ENCODE peak calls at places on chromosomes 1 and 21, in four cellular contexts. One of them, this sample, is unnamed.

GRCh38 chr1:220271706-220272046 is 577 bp downstream of the RAB3GAP2 start:
- DNase-seq in K562: peak
- DNase-seq in HCT116: peak
- DNase-seq in HepG2: no peak
- DNase-seq in this sample: no peak

GRCh38 chr1:201137579-201138310 is 10.8 kb upstream of the ASCL5 start:
- DNase-seq in K562: no peak
- DNase-seq in HCT116: no peak
- DNase-seq in HepG2: no peak
- DNase-seq in this sample: no peak

GRCh38 chr1:163633366-163633765 is 311.6 kb downstream of the NUF2 start:
- DNase-seq in K562: no peak
- DNase-seq in HCT116: no peak
- DNase-seq in HepG2: no peak
- DNase-seq in this sample: no peak

GRCh38 chr1:24438423-24438901 is 22.9 kb downstream of the NIPAL3 start:
- DNase-seq in K562: peak
- DNase-seq in HCT116: no peak
- DNase-seq in HepG2: no peak
- DNase-seq in this sample: no peak

GRCh38 chr1:24866211-24867063 is 63.6 kb downstream of the RUNX3 start:
- DNase-seq in K562: no peak
- DNase-seq in HCT116: no peak
- DNase-seq in HepG2: no peak
- DNase-seq in this sample: no peak

GRCh38 chr1:245129811-245130210 is 25.0 kb upstream of the KIF26B start:
- DNase-seq in K562: no peak
- DNase-seq in HCT116: no peak
- DNase-seq in HepG2: no peak
- DNase-seq in this sample: no peak

GRCh38 chr21:15754640-15755039 is 24.9 kb downstream of the USP25 start:
- DNase-seq in K562: no peak
- DNase-seq in HCT116: no peak
- DNase-seq in HepG2: peak
- DNase-seq in this sample: no peak

GRCh38 chr1:245520611-245521010 is 365.8 kb downstream of the KIF26B start:
- DNase-seq in K562: no peak
- DNase-seq in HCT116: no peak
- DNase-seq in HepG2: no peak
- DNase-seq in this sample: no peak

GRCh38 chr21:31289702-31290101 is 54.4 kb downstream of the TIAM1 start:
- DNase-seq in K562: no peak
- DNase-seq in HCT116: no peak
- DNase-seq in HepG2: no peak
- DNase-seq in this sample: no peak

GRCh38 chr21:42261832-42262200 is 42.9 kb downstream of the ABCG1 start:
- DNase-seq in K562: no peak
- DNase-seq in HCT116: no peak
- DNase-seq in HepG2: no peak
- DNase-seq in this sample: no peak

GRCh38 chr1:16067127-16067768 is 6.2 kb downstream of the FAM131C start:
- DNase-seq in K562: peak
- DNase-seq in HCT116: no peak
- DNase-seq in HepG2: peak
- DNase-seq in this sample: no peak
- H3K27ac ChIP-seq in K562: no peak
- H3K27ac ChIP-seq in HCT116: no peak
- H3K27ac ChIP-seq in HepG2: no peak
- H3K27ac ChIP-seq in this sample: no peak

GRCh38 chr21:34952701-34953100 is 96.4 kb downstream of the RUNX1 start:
- DNase-seq in K562: no peak
- DNase-seq in HCT116: no peak
- DNase-seq in HepG2: no peak
- DNase-seq in this sample: no peak
- TF ChIP-seq TCF7L2 in K562: no peak
- TF ChIP-seq TCF7L2 in HCT116: no peak
- TF ChIP-seq TCF7L2 in HepG2: no peak
- TF ChIP-seq TCF7L2 in this sample: no peak

GRCh38 chr1:247638011-247638410 is 32.6 kb downstream of the OR2G3 start:
- DNase-seq in K562: no peak
- DNase-seq in HCT116: no peak
- DNase-seq in HepG2: no peak
- DNase-seq in this sample: no peak
- TF ChIP-seq POLR2AphosphoS5 in K562: no peak
- TF ChIP-seq POLR2AphosphoS5 in HCT116: no peak
- TF ChIP-seq POLR2AphosphoS5 in HepG2: no peak
- TF ChIP-seq POLR2AphosphoS5 in this sample: no peak

GRCh38 chr1:34360574-34360973 is 183.9 kb downstream of the C1orf94 start:
- DNase-seq in K562: no peak
- DNase-seq in HCT116: no peak
- DNase-seq in HepG2: no peak
- DNase-seq in this sample: no peak

GRCh38 chr1:34361121-34361520 is 184.4 kb downstream of the C1orf94 start:
- DNase-seq in K562: no peak
- DNase-seq in HCT116: no peak
- DNase-seq in HepG2: no peak
- DNase-seq in this sample: no peak

GRCh38 chr1:34358636-34359035 is 181.9 kb downstream of the C1orf94 start:
- DNase-seq in K562: no peak
- DNase-seq in HCT116: no peak
- DNase-seq in HepG2: no peak
- DNase-seq in this sample: no peak

GRCh38 chr1:34361781-34362357 is 185.2 kb downstream of the C1orf94 start:
- DNase-seq in K562: no peak
- DNase-seq in HCT116: no peak
- DNase-seq in HepG2: no peak
- DNase-seq in this sample: no peak

GRCh38 chr1:34359411-34359810 is 182.7 kb downstream of the C1orf94 start:
- DNase-seq in K562: no peak
- DNase-seq in HCT116: no peak
- DNase-seq in HepG2: no peak
- DNase-seq in this sample: no peak
- H3K27ac ChIP-seq in K562: no peak
- H3K27ac ChIP-seq in HCT116: no peak
- H3K27ac ChIP-seq in HepG2: no peak
- H3K27ac ChIP-seq in this sample: no peak

GRCh38 chr1:161226320-161226711 is 456 bp downstream of the TOMM40L start:
- DNase-seq in K562: no peak
- DNase-seq in HCT116: no peak
- DNase-seq in HepG2: no peak
- DNase-seq in this sample: no peak
- TF ChIP-seq TCF7L2 in K562: no peak
- TF ChIP-seq TCF7L2 in HCT116: no peak
- TF ChIP-seq TCF7L2 in HepG2: no peak
- TF ChIP-seq TCF7L2 in this sample: no peak

GRCh38 chr1:234502785-234503184 is 23.8 kb upstream of the TARBP1 start:
- DNase-seq in K562: no peak
- DNase-seq in HCT116: no peak
- DNase-seq in HepG2: no peak
- DNase-seq in this sample: no peak

GRCh38 chr1:234500269-234500668 is 21.3 kb upstream of the TARBP1 start:
- DNase-seq in K562: no peak
- DNase-seq in HCT116: no peak
- DNase-seq in HepG2: no peak
- DNase-seq in this sample: no peak

GRCh38 chr1:234497589-234497988 is 18.6 kb upstream of the TARBP1 start:
- DNase-seq in K562: no peak
- DNase-seq in HCT116: no peak
- DNase-seq in HepG2: no peak
- DNase-seq in this sample: no peak

GRCh38 chr1:234498448-234499118 is 19.6 kb upstream of the TARBP1 start:
- DNase-seq in K562: no peak
- DNase-seq in HCT116: no peak
- DNase-seq in HepG2: no peak
- DNase-seq in this sample: no peak

DNA sequence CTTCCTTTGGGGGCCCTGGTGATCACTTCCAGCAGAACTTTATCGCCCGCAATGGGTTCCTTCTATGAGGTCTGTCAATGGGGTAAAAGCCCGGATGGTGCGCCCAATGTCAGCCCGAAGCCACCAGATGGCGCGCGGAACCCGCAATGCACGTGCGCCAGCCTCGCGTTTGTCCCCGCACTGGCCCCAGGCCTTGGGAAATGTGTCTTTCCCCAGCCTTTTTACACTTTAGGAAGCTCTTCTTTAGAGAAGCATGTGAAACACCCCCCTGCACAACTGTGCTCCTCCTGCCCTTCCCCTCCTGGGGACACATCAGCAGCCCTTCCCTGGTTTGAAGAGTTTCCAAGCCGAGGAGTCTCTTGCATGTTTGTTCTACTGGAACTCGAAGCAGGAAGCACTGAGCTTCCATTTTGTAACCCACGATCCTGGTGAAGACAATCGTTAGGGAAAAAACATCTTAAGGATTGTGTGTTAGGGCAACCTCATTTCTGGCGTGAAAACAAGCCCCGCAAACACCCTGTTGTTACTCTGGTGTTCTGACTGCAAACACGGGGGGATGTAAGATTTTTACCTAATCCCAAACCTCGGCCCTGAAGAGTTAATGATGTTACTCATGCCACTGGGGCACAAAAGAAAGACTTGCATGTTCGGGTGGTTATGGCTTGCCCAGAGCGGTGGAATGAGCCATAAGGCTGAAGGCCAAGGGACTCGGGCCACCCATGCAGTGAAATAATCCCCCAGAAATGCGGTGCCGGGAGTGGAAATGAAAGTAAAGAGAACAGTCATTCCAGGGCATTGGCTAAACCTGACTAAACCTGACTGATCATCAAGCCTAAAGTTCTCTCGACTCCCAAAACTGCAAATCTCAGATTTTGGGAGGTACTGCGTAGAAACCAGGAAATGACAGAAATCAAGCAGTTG is 20.4 kb upstream of the TARBP1 start:
- DNase-seq in K562: peak
- DNase-seq in HCT116: peak
- DNase-seq in HepG2: peak
- DNase-seq in this sample: peak
- TF ChIP-seq POLR2AphosphoS5 in K562: no peak
- TF ChIP-seq POLR2AphosphoS5 in HCT116: no peak
- TF ChIP-seq POLR2AphosphoS5 in HepG2: no peak
- TF ChIP-seq POLR2AphosphoS5 in this sample: peak

GRCh38 chr1:20280906-20281305 is 9.8 kb upstream of the VWA5B1 start:
- DNase-seq in K562: no peak
- DNase-seq in HCT116: no peak
- DNase-seq in HepG2: no peak
- DNase-seq in this sample: no peak

GRCh38 chr1:20279507-20279906 is 11.2 kb upstream of the VWA5B1 start:
- DNase-seq in K562: no peak
- DNase-seq in HCT116: no peak
- DNase-seq in HepG2: no peak
- DNase-seq in this sample: no peak

GRCh38 chr1:20276428-20276827 is 14.2 kb upstream of the VWA5B1 start:
- DNase-seq in K562: no peak
- DNase-seq in HCT116: no peak
- DNase-seq in HepG2: no peak
- DNase-seq in this sample: no peak

GRCh38 chr1:20280399-20280798 is 10.3 kb upstream of the VWA5B1 start:
- DNase-seq in K562: no peak
- DNase-seq in HCT116: no peak
- DNase-seq in HepG2: no peak
- DNase-seq in this sample: no peak

GRCh38 chr1:20278692-20279130 is 12.0 kb upstream of the VWA5B1 start:
- DNase-seq in K562: no peak
- DNase-seq in HCT116: no peak
- DNase-seq in HepG2: no peak
- DNase-seq in this sample: no peak
- H3K27ac ChIP-seq in K562: no peak
- H3K27ac ChIP-seq in HCT116: no peak
- H3K27ac ChIP-seq in HepG2: no peak
- H3K27ac ChIP-seq in this sample: no peak

GRCh38 chr1:119146466-119146865 is 6.0 kb upstream of the WARS2 start:
- DNase-seq in K562: no peak
- DNase-seq in HCT116: no peak
- DNase-seq in HepG2: no peak
- DNase-seq in this sample: no peak
- TF ChIP-seq TCF7L2 in K562: no peak
- TF ChIP-seq TCF7L2 in HCT116: no peak
- TF ChIP-seq TCF7L2 in HepG2: no peak
- TF ChIP-seq TCF7L2 in this sample: no peak

DNA sequence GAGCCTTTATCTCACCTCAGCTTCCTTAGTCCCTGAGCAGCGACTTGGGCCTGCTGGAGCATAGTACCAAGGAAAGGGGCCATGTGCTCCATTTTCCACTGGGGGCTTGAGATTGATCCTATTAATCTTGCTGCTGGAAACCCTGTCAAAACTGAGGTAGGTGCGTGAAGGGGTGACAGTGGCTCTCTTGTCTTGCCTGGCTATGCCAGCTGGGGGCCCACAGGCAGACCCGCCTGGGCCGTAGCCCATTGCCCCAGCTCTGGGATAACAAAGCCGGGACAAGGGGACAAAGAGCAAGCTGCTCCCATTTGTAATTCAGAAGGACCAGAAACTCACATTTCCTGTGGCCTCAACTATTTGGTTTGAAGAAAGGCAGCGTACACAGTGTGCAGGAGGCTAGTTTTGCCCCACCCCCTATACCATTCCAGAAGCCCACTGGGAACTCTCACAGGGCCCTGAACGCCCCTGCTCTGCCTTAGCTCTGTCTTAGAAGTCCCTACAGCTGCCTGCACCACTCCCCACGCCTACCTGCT is 10.2 kb upstream of the CELSR2 start:
- DNase-seq in K562: no peak
- DNase-seq in HCT116: no peak
- DNase-seq in HepG2: no peak
- DNase-seq in this sample: no peak
- TF ChIP-seq POLR2AphosphoS5 in K562: no peak
- TF ChIP-seq POLR2AphosphoS5 in HCT116: no peak
- TF ChIP-seq POLR2AphosphoS5 in HepG2: no peak
- TF ChIP-seq POLR2AphosphoS5 in this sample: no peak

This sample was measured in Panc1.